ENCODE peak calls at places on chromosomes 2 and 18, in nine cellular contexts. M, L, S, Y, E, I, U, W and R are unnamed samples.

GRCh38 chr18:57352761-57353136 is 392 bp downstream of the ST8SIA3 start:
- DNase-seq in M (no peak), L (no peak), S (no peak), Y (no peak), E (no peak), I (no peak), U (peak; percentile 71), W (no peak), R (no peak)

GRCh38 chr2:200184748-200185574 is 121.5 kb upstream of the SPATS2L start:
- DNase-seq in M (no peak), L (no peak), S (no peak), Y (no peak), E (no peak), I (no peak), U (no peak), W (no peak), R (no peak)

GRCh38 chr18:76506974-76507764 is 12.1 kb upstream of the ZNF516 start:
- DNase-seq in M (no peak), L (no peak), S (no peak), Y (no peak), E (no peak), I (no peak), U (no peak), W (no peak), R (no peak)

GRCh38 chr2:159053186-159054031 is 85.0 kb downstream of the TANC1 start:
- DNase-seq in M (no peak), L (no peak), S (peak; percentile 88), Y (no peak), E (peak; percentile 55), I (no peak), U (no peak), W (no peak), R (no peak)

GRCh38 chr18:37574113-37574512 is 8.5 kb upstream of the CELF4 start:
- DNase-seq in M (no peak), L (no peak), S (no peak), Y (no peak), E (no peak), I (no peak), U (peak; percentile 55), W (no peak), R (no peak)

GRCh38 chr2:106264203-106264602 is 70.1 kb upstream of the UXS1 start:
- DNase-seq in M (no peak), L (no peak), S (no peak), Y (no peak), E (no peak), I (no peak), U (no peak), W (no peak), R (no peak)

GRCh38 chr2:138090330-138090729 is 126.1 kb downstream of the HNMT start:
- DNase-seq in M (no peak), L (peak; percentile 24), S (peak; percentile 36), Y (no peak), E (no peak), I (peak; percentile 0), U (peak; percentile 49), W (peak; percentile 21), R (no peak)

GRCh38 chr2:52686935-52687334 is 1080.7 kb upstream of the CHAC2 start:
- DNase-seq in M (no peak), L (no peak), S (peak; percentile 2), Y (no peak), E (no peak), I (no peak), U (no peak), W (peak; percentile 23), R (no peak)

GRCh38 chr2:207775471-207775870 is 5.8 kb upstream of the FZD5 start:
- DNase-seq in M (no peak), L (no peak), S (no peak), Y (no peak), E (no peak), I (no peak), U (peak; percentile 20), W (no peak), R (no peak)

GRCh38 chr2:207771421-207771820 is 1.7 kb upstream of the FZD5 start:
- DNase-seq in M (no peak), L (no peak), S (no peak), Y (no peak), E (no peak), I (no peak), U (no peak), W (no peak), R (no peak)

GRCh38 chr2:207770602-207771404 is 1.1 kb upstream of the FZD5 start:
- DNase-seq in M (no peak), L (peak; percentile 28), S (no peak), Y (peak; percentile 56), E (no peak), I (peak; percentile 15), U (peak; percentile 84), W (no peak), R (no peak)

GRCh38 chr2:207772081-207772843 is 2.6 kb upstream of the FZD5 start:
- DNase-seq in M (no peak), L (peak; percentile 39), S (no peak), Y (no peak), E (no peak), I (peak; percentile 54), U (peak; percentile 78), W (peak; percentile 54), R (no peak)

DNA sequence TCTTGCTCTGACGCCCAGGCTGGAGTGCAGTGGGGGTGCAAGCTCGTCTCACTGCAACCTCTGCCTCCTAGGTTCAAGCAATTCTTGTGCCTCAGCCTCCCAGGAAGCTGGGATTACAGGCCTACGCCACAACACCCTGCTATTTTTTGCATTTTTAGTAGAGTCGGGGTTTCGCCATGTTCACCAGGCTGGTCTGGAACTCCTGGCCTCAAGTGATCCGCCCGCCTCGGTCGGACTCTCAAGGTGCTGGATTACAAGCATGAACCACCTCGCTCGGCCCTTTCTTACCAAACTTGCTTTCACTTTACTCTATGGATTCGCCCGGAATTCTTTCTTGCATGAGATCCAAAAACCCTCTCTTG is 3.1 kb upstream of the FZD5 start:
- DNase-seq in M (no peak), L (no peak), S (no peak), Y (no peak), E (no peak), I (no peak), U (peak; percentile 63), W (no peak), R (no peak)
- H3K27ac ChIP-seq in M (no peak overlapping the region), L (no peak overlapping the region), S (no peak overlapping the region), Y (no peak overlapping the region), E (no peak overlapping the region), I (no peak overlapping the region), U (no peak overlapping the region), W (no peak overlapping the region), R (no peak overlapping the region)

GRCh38 chr18:68833756-68834155 is 35.9 kb downstream of the CCDC102B start:
- DNase-seq in M (no peak), L (no peak), S (no peak), Y (no peak), E (no peak), I (no peak), U (no peak), W (no peak), R (no peak)

GRCh38 chr18:68841301-68841700 is 43.4 kb downstream of the CCDC102B start:
- DNase-seq in M (no peak), L (no peak), S (no peak), Y (no peak), E (no peak), I (no peak), U (no peak), W (no peak), R (no peak)

GRCh38 chr18:68840554-68841263 is 42.8 kb downstream of the CCDC102B start:
- DNase-seq in M (no peak), L (no peak), S (peak; percentile 94), Y (no peak), E (peak; percentile 69), I (no peak), U (no peak), W (peak; percentile 61), R (no peak)

GRCh38 chr18:68839701-68840100 is 41.8 kb downstream of the CCDC102B start:
- DNase-seq in M (no peak), L (no peak), S (peak; percentile 28), Y (no peak), E (no peak), I (no peak), U (no peak), W (no peak), R (no peak)

DNA sequence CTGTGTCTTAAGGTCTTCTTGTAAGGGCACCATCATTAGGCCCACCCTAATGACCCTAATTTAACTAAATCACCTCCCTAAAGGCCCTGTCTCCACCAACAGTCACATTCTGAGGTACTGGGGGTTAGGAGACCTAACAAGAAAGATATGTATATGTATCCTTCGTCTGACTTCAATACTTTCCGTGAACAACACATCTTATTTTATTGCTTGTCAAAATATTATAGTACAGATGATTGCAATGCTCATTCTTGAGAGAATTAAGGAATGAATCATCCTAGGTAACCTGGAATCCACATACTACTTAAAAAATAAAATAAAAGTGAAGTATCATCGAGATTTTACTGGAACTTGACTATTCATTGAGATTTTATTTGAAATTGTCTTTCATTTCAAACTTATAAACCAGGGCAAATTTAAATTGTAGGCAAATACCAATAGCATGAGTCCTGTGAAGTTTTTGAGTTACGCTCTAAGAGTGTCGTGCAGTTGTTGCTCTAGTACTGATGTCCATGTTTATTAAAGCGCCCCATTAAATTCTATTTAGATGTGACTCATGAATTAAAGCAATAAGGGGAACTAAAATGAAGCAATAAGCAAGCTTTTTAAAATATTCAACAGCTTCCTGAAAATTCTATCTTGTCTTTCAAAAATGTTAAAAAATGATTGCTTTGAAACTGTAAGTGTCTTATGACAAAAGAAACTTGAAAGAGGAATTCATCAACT is 39.9 kb downstream of the CCDC102B start:
- DNase-seq in M (no peak), L (no peak), S (peak; percentile 29), Y (no peak), E (no peak), I (no peak), U (no peak), W (no peak), R (no peak)
- H3K27ac ChIP-seq in M (no peak overlapping the region), L (no peak overlapping the region), S (peak overlapping the region; percentile 67), Y (peak overlapping the region; percentile 54), E (peak overlapping the region; percentile 69), I (no peak overlapping the region), U (no peak overlapping the region), W (no peak overlapping the region), R (peak overlapping the region; percentile 32)

GRCh38 chr2:85017436-85018048 is 46.6 kb downstream of the KCMF1 start:
- DNase-seq in M (no peak), L (no peak), S (no peak), Y (no peak), E (no peak), I (peak; percentile 53), U (no peak), W (no peak), R (no peak)

GRCh38 chr2:85012855-85013254 is 41.9 kb downstream of the KCMF1 start:
- DNase-seq in M (no peak), L (no peak), S (no peak), Y (no peak), E (no peak), I (no peak), U (no peak), W (no peak), R (no peak)

GRCh38 chr2:85018049-85018447 is 47.1 kb downstream of the KCMF1 start:
- DNase-seq in M (no peak), L (no peak), S (no peak), Y (no peak), E (no peak), I (no peak), U (no peak), W (no peak), R (no peak)

GRCh38 chr2:85019121-85019520 is 48.2 kb downstream of the KCMF1 start:
- DNase-seq in M (no peak), L (no peak), S (no peak), Y (no peak), E (no peak), I (no peak), U (no peak), W (peak; percentile 25), R (no peak)

GRCh38 chr2:85015653-85016360 is 44.8 kb downstream of the KCMF1 start:
- DNase-seq in M (no peak), L (no peak), S (no peak), Y (no peak), E (no peak), I (peak; percentile 32), U (no peak), W (no peak), R (no peak)
- H3K27ac ChIP-seq in M (no peak overlapping the region), L (no peak overlapping the region), S (peak overlapping the region; percentile 13), Y (no peak overlapping the region), E (no peak overlapping the region), I (peak overlapping the region; percentile 60), U (no peak overlapping the region), W (peak overlapping the region; percentile 44), R (peak overlapping the region; percentile 28)

GRCh38 chr18:65567372-65567771 is 183.4 kb upstream of the CDH7 start:
- DNase-seq in M (no peak), L (no peak), S (no peak), Y (no peak), E (no peak), I (no peak), U (no peak), W (peak; percentile 40), R (no peak)
- H3K27ac ChIP-seq in M (no peak overlapping the region), L (no peak overlapping the region), S (no peak overlapping the region), Y (no peak overlapping the region), E (no peak overlapping the region), I (no peak overlapping the region), U (no peak overlapping the region), W (no peak overlapping the region), R (no peak overlapping the region)